ENCODE peak calls at places on chromosome 13, in eight cellular contexts. One of them, this sample, is unnamed.

GRCh38 chr13:111184685-111185401 is 69.7 kb downstream of the ARHGEF7 start:
- DNase-seq in AG04450: no peak
- DNase-seq in fibroblast of lung: no peak
- DNase-seq in CD8-positive, alpha-beta T cell: no peak
- DNase-seq in choroid plexus epithelial cell: peak
- DNase-seq in nephron progenitor cell: no peak
- DNase-seq in Calu3: no peak
- DNase-seq in SK-N-SH: no peak
- DNase-seq in this sample: no peak

GRCh38 chr13:109835321-109835720 is 48.9 kb upstream of the IRS2 start:
- DNase-seq in fibroblast of lung: peak
- DNase-seq in SK-N-SH: no peak
- DNase-seq in Calu3: no peak
- DNase-seq in nephron progenitor cell: no peak
- DNase-seq in AG04450: no peak
- DNase-seq in choroid plexus epithelial cell: peak
- DNase-seq in CD8-positive, alpha-beta T cell: no peak
- DNase-seq in this sample: no peak

GRCh38 chr13:83905641-83906040 is 23.4 kb upstream of the SLITRK1 start:
- DNase-seq in CD8-positive, alpha-beta T cell: no peak
- DNase-seq in fibroblast of lung: no peak
- DNase-seq in nephron progenitor cell: no peak
- DNase-seq in AG04450: no peak
- DNase-seq in choroid plexus epithelial cell: no peak
- DNase-seq in Calu3: no peak
- DNase-seq in SK-N-SH: no peak
- DNase-seq in this sample: no peak

GRCh38 chr13:64470751-64471150 is 2759.4 kb downstream of the PCDH9 start:
- DNase-seq in CD8-positive, alpha-beta T cell: no peak
- DNase-seq in SK-N-SH: no peak
- DNase-seq in AG04450: no peak
- DNase-seq in fibroblast of lung: no peak
- DNase-seq in nephron progenitor cell: no peak
- DNase-seq in choroid plexus epithelial cell: no peak
- DNase-seq in Calu3: no peak
- DNase-seq in this sample: no peak

GRCh38 chr13:28449826-28450773 is 44.8 kb downstream of the FLT1 start:
- DNase-seq in CD8-positive, alpha-beta T cell: no peak
- DNase-seq in AG04450: no peak
- DNase-seq in Calu3: no peak
- DNase-seq in choroid plexus epithelial cell: no peak
- DNase-seq in fibroblast of lung: no peak
- DNase-seq in nephron progenitor cell: peak
- DNase-seq in SK-N-SH: no peak
- DNase-seq in this sample: no peak

GRCh38 chr13:21413013-21413412 is 46.1 kb downstream of the ZDHHC20 start:
- DNase-seq in CD8-positive, alpha-beta T cell: no peak
- DNase-seq in SK-N-SH: no peak
- DNase-seq in AG04450: no peak
- DNase-seq in Calu3: no peak
- DNase-seq in choroid plexus epithelial cell: peak
- DNase-seq in nephron progenitor cell: no peak
- DNase-seq in fibroblast of lung: no peak
- DNase-seq in this sample: no peak

GRCh38 chr13:42876810-42877550 is 95.6 kb downstream of the FAM216B start:
- DNase-seq in CD8-positive, alpha-beta T cell: no peak
- DNase-seq in fibroblast of lung: peak
- DNase-seq in Calu3: no peak
- DNase-seq in nephron progenitor cell: no peak
- DNase-seq in choroid plexus epithelial cell: peak
- DNase-seq in SK-N-SH: no peak
- DNase-seq in AG04450: no peak
- DNase-seq in this sample: no peak

GRCh38 chr13:42409061-42409460 is 137.1 kb downstream of the AKAP11 start:
- DNase-seq in AG04450: no peak
- DNase-seq in CD8-positive, alpha-beta T cell: no peak
- DNase-seq in choroid plexus epithelial cell: no peak
- DNase-seq in fibroblast of lung: no peak
- DNase-seq in Calu3: no peak
- DNase-seq in SK-N-SH: no peak
- DNase-seq in nephron progenitor cell: no peak
- DNase-seq in this sample: no peak

GRCh38 chr13:76637651-76638111 is 248.5 kb downstream of the KCTD12 start:
- DNase-seq in Calu3: no peak
- DNase-seq in CD8-positive, alpha-beta T cell: no peak
- DNase-seq in AG04450: no peak
- DNase-seq in fibroblast of lung: peak
- DNase-seq in choroid plexus epithelial cell: peak
- DNase-seq in SK-N-SH: peak
- DNase-seq in nephron progenitor cell: no peak
- DNase-seq in this sample: no peak

GRCh38 chr13:75704942-75705320 is 68.8 kb downstream of the LMO7 start:
- DNase-seq in Calu3: peak
- DNase-seq in CD8-positive, alpha-beta T cell: no peak
- DNase-seq in SK-N-SH: no peak
- DNase-seq in fibroblast of lung: no peak
- DNase-seq in AG04450: no peak
- DNase-seq in choroid plexus epithelial cell: no peak
- DNase-seq in nephron progenitor cell: no peak
- DNase-seq in this sample: no peak

GRCh38 chr13:51861728-51862300 is at the start of gene CCDC70:
- DNase-seq in nephron progenitor cell: no peak
- DNase-seq in choroid plexus epithelial cell: peak
- DNase-seq in Calu3: no peak
- DNase-seq in fibroblast of lung: peak
- DNase-seq in SK-N-SH: no peak
- DNase-seq in CD8-positive, alpha-beta T cell: no peak
- DNase-seq in AG04450: no peak
- DNase-seq in this sample: no peak

GRCh38 chr13:63741029-63741813 is 2325.6 kb upstream of the PCDH20 start:
- DNase-seq in nephron progenitor cell: no peak
- DNase-seq in CD8-positive, alpha-beta T cell: no peak
- DNase-seq in fibroblast of lung: no peak
- DNase-seq in choroid plexus epithelial cell: no peak
- DNase-seq in AG04450: no peak
- DNase-seq in SK-N-SH: no peak
- DNase-seq in Calu3: no peak
- DNase-seq in this sample: no peak

GRCh38 chr13:27117947-27118346 is 53.7 kb downstream of the USP12 start:
- DNase-seq in Calu3: no peak
- DNase-seq in fibroblast of lung: no peak
- DNase-seq in choroid plexus epithelial cell: no peak
- DNase-seq in nephron progenitor cell: no peak
- DNase-seq in CD8-positive, alpha-beta T cell: no peak
- DNase-seq in SK-N-SH: no peak
- DNase-seq in AG04450: no peak
- DNase-seq in this sample: no peak

GRCh38 chr13:110232756-110233155 is 74.2 kb downstream of the COL4A1 start:
- DNase-seq in CD8-positive, alpha-beta T cell: no peak
- DNase-seq in SK-N-SH: no peak
- DNase-seq in fibroblast of lung: peak
- DNase-seq in nephron progenitor cell: no peak
- DNase-seq in choroid plexus epithelial cell: no peak
- DNase-seq in Calu3: no peak
- DNase-seq in AG04450: no peak
- DNase-seq in this sample: no peak

GRCh38 chr13:100608906-100609305 is 20.3 kb upstream of the GGACT start:
- DNase-seq in CD8-positive, alpha-beta T cell: no peak
- DNase-seq in choroid plexus epithelial cell: peak
- DNase-seq in Calu3: no peak
- DNase-seq in AG04450: no peak
- DNase-seq in nephron progenitor cell: no peak
- DNase-seq in fibroblast of lung: no peak
- DNase-seq in SK-N-SH: no peak
- DNase-seq in this sample: no peak

GRCh38 chr13:55554741-55555140 is 1586.0 kb upstream of the PRR20A start:
- DNase-seq in AG04450: no peak
- DNase-seq in CD8-positive, alpha-beta T cell: no peak
- DNase-seq in fibroblast of lung: no peak
- DNase-seq in nephron progenitor cell: no peak
- DNase-seq in choroid plexus epithelial cell: no peak
- DNase-seq in Calu3: no peak
- DNase-seq in SK-N-SH: no peak
- DNase-seq in this sample: no peak

GRCh38 chr13:40026741-40027140 is 371.3 kb downstream of the COG6 start:
- DNase-seq in SK-N-SH: no peak
- DNase-seq in Calu3: no peak
- DNase-seq in nephron progenitor cell: no peak
- DNase-seq in AG04450: no peak
- DNase-seq in choroid plexus epithelial cell: no peak
- DNase-seq in fibroblast of lung: no peak
- DNase-seq in CD8-positive, alpha-beta T cell: no peak
- DNase-seq in this sample: no peak

GRCh38 chr13:114256547-114256946 is 21.9 kb downstream of the CDC16 start:
- DNase-seq in AG04450: no peak
- DNase-seq in choroid plexus epithelial cell: no peak
- DNase-seq in Calu3: no peak
- DNase-seq in fibroblast of lung: no peak
- DNase-seq in CD8-positive, alpha-beta T cell: no peak
- DNase-seq in nephron progenitor cell: no peak
- DNase-seq in SK-N-SH: no peak
- DNase-seq in this sample: no peak

GRCh38 chr13:68254151-68254550 is 1024.0 kb upstream of the PCDH9 start:
- DNase-seq in fibroblast of lung: peak
- DNase-seq in nephron progenitor cell: no peak
- DNase-seq in choroid plexus epithelial cell: peak
- DNase-seq in SK-N-SH: no peak
- DNase-seq in CD8-positive, alpha-beta T cell: no peak
- DNase-seq in Calu3: no peak
- DNase-seq in AG04450: no peak
- DNase-seq in this sample: no peak

GRCh38 chr13:61013782-61014181 is 401.9 kb downstream of the PCDH20 start:
- DNase-seq in Calu3: no peak
- DNase-seq in AG04450: no peak
- DNase-seq in choroid plexus epithelial cell: no peak
- DNase-seq in CD8-positive, alpha-beta T cell: no peak
- DNase-seq in fibroblast of lung: no peak
- DNase-seq in nephron progenitor cell: no peak
- DNase-seq in SK-N-SH: no peak
- DNase-seq in this sample: no peak

GRCh38 chr13:42707003-42707402 is 74.4 kb upstream of the FAM216B start:
- DNase-seq in CD8-positive, alpha-beta T cell: no peak
- DNase-seq in choroid plexus epithelial cell: peak
- DNase-seq in fibroblast of lung: peak
- DNase-seq in SK-N-SH: no peak
- DNase-seq in AG04450: no peak
- DNase-seq in Calu3: no peak
- DNase-seq in nephron progenitor cell: no peak
- DNase-seq in this sample: no peak

GRCh38 chr13:94710881-94711560 is 1.3 kb downstream of the SOX21 start:
- DNase-seq in choroid plexus epithelial cell: no peak
- DNase-seq in SK-N-SH: peak
- DNase-seq in nephron progenitor cell: peak
- DNase-seq in fibroblast of lung: no peak
- DNase-seq in Calu3: peak
- DNase-seq in AG04450: no peak
- DNase-seq in CD8-positive, alpha-beta T cell: no peak
- DNase-seq in this sample: peak
- TF ChIP-seq CTCF in choroid plexus epithelial cell: no peak
- TF ChIP-seq CTCF in SK-N-SH: no peak
- TF ChIP-seq CTCF in nephron progenitor cell: no peak
- TF ChIP-seq CTCF in fibroblast of lung: no peak
- TF ChIP-seq CTCF in Calu3: no peak
- TF ChIP-seq CTCF in AG04450: no peak
- TF ChIP-seq CTCF in CD8-positive, alpha-beta T cell: no peak
- TF ChIP-seq CTCF in this sample: peak

DNA sequence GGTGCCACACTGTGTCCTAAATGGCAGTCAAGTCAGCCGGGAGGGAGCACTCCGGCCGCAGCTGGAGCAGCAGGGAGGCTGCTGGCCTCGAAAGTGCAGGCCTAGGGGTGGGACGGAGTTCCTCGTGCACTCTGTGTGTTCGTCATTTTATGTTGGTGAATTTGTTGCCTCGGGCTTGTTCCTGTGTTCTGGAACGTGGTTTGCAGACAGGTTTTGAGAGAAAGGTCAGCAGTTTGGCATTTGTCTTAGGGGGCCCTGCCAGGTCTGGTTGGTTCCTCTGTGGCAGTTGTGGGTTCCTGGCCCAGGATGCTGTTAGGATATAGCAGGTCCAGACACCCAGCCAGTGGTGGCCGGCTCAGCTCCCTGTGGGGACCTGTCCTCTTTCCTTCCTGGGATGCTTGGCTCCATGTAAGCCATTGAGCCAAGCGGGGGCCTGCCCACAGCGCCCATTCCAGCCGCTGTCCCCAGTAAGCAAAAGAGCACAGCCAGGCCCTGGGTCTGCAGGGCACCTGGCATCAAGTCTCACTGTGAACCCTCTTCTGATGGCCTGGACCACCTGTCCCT is 30.0 kb downstream of the MPHOSPH8 start:
- DNase-seq in AG04450: no peak
- DNase-seq in SK-N-SH: no peak
- DNase-seq in nephron progenitor cell: no peak
- DNase-seq in CD8-positive, alpha-beta T cell: no peak
- DNase-seq in fibroblast of lung: no peak
- DNase-seq in Calu3: no peak
- DNase-seq in choroid plexus epithelial cell: no peak
- DNase-seq in this sample: no peak
- TF ChIP-seq CTCF in AG04450: no peak
- TF ChIP-seq CTCF in SK-N-SH: no peak
- TF ChIP-seq CTCF in nephron progenitor cell: no peak
- TF ChIP-seq CTCF in CD8-positive, alpha-beta T cell: no peak
- TF ChIP-seq CTCF in fibroblast of lung: no peak
- TF ChIP-seq CTCF in Calu3: no peak
- TF ChIP-seq CTCF in choroid plexus epithelial cell: no peak
- TF ChIP-seq CTCF in this sample: no peak

DNA sequence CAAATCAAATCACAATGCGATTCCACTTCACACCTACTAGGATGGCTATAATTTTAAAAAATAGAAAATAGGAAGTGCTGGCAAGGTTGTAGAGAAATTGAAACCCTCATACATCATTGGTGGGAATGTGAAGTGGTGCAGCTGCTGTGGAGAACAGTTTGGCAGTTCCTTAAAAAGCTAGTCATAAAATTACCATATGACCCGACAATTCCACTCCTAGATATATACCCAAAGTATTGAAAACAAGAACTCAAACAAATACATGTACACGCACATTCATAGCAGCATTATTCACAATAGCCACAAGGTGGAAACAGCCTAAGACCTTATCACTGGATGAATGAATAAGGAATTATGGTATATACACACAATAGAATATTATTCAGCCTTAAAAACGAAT is 12.0 kb downstream of the HMGB1 start:
- DNase-seq in choroid plexus epithelial cell: peak
- DNase-seq in nephron progenitor cell: no peak
- DNase-seq in Calu3: no peak
- DNase-seq in CD8-positive, alpha-beta T cell: no peak
- DNase-seq in fibroblast of lung: no peak
- DNase-seq in AG04450: no peak
- DNase-seq in SK-N-SH: no peak
- DNase-seq in this sample: no peak
- TF ChIP-seq CTCF in choroid plexus epithelial cell: peak
- TF ChIP-seq CTCF in nephron progenitor cell: no peak
- TF ChIP-seq CTCF in Calu3: no peak
- TF ChIP-seq CTCF in CD8-positive, alpha-beta T cell: no peak
- TF ChIP-seq CTCF in fibroblast of lung: no peak
- TF ChIP-seq CTCF in AG04450: peak
- TF ChIP-seq CTCF in SK-N-SH: peak
- TF ChIP-seq CTCF in this sample: peak

DNA sequence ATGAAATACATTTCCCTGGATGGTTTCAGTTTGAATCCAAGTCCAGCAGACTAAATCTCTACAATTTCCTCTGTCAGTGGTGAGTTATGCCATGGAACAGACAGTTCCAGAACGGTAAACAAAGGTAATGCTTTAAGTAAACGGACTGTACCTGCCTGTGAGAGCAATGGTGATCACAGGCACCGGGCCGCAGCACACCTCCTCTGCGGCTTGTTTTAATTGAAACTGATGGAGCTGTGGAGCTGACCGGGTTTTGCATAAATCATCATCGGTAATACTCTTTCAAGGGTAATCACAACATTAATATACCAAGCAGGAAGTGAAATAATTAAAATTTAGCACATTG is 517.7 kb downstream of the RFC3 start:
- DNase-seq in fibroblast of lung: no peak
- DNase-seq in Calu3: no peak
- DNase-seq in SK-N-SH: no peak
- DNase-seq in nephron progenitor cell: no peak
- DNase-seq in CD8-positive, alpha-beta T cell: no peak
- DNase-seq in choroid plexus epithelial cell: no peak
- DNase-seq in AG04450: no peak
- DNase-seq in this sample: no peak
- TF ChIP-seq CTCF in fibroblast of lung: no peak
- TF ChIP-seq CTCF in Calu3: no peak
- TF ChIP-seq CTCF in SK-N-SH: no peak
- TF ChIP-seq CTCF in nephron progenitor cell: no peak
- TF ChIP-seq CTCF in CD8-positive, alpha-beta T cell: no peak
- TF ChIP-seq CTCF in choroid plexus epithelial cell: no peak
- TF ChIP-seq CTCF in AG04450: no peak
- TF ChIP-seq CTCF in this sample: no peak

This sample was measured in progenitor cell of endocrine pancreas.